ENCODE peak calls at places on chromosomes 12 and 14, in ten cellular contexts. D is CD4-positive, CD25-positive, alpha-beta regulatory T cell; H is lower leg skin; O is lower lobe of right lung; L is IMR-90; X is fibroblast of lung; B is GM18507; F is amniotic stem cell; V is hepatocyte; I is naive B cell. W is an unnamed sample.

GRCh38 chr14:73612339-73613045 is at the start of gene ACOT6:
- DNase-seq in L (peak; percentile 64), V (peak; percentile 80), X (peak; percentile 71), B (peak; percentile 42), F (peak; percentile 22), I (peak; percentile 42), H (peak; percentile 91), D (peak; percentile 78), O (peak; percentile 83), W (peak; percentile 34)

GRCh38 chr12:103455020-103455763 is 40.6 kb downstream of the C12orf42 start:
- DNase-seq in I (peak; percentile 83), H (no peak), D (peak; percentile 69), L (no peak), V (no peak), O (no peak), B (no peak), X (no peak), F (no peak), W (no peak)

GRCh38 chr14:104215706-104216334 is 77.4 kb downstream of the KIF26A start:
- DNase-seq in D (no peak), X (no peak), H (no peak), L (no peak), F (no peak), B (no peak), V (no peak), O (peak; percentile 36), I (no peak), W (no peak)

GRCh38 chr14:98555440-98555839 is 716.6 kb downstream of the BCL11B start:
- DNase-seq in O (no peak), D (no peak), F (no peak), H (no peak), L (no peak), I (no peak), B (no peak), V (no peak), X (no peak), W (no peak)

GRCh38 chr14:103880334-103880985 is 33.1 kb upstream of the PPP1R13B start:
- DNase-seq in H (peak; percentile 96), F (no peak), I (no peak), O (peak; percentile 90), L (peak; percentile 51), B (no peak), D (no peak), V (peak; percentile 60), X (peak; percentile 85), W (peak; percentile 82)

GRCh38 chr14:46902837-46903236 is 251.3 kb upstream of the RPL10L start:
- DNase-seq in B (no peak), V (no peak), F (no peak), H (no peak), L (no peak), O (no peak), X (no peak), I (no peak), D (no peak), W (no peak)

GRCh38 chr12:128790221-128790620 is 33.5 kb downstream of the SLC15A4 start:
- DNase-seq in B (no peak), O (no peak), L (no peak), H (no peak), I (no peak), V (no peak), X (no peak), D (no peak), F (no peak), W (no peak)

GRCh38 chr12:52539024-52539820 is 13.7 kb downstream of the KRT71 start:
- DNase-seq in O (no peak), H (no peak), D (no peak), I (no peak), V (peak; percentile 83), L (peak; percentile 20), F (peak; percentile 41), B (no peak), X (peak; percentile 56), W (no peak)

GRCh38 chr12:77924703-77925102 is 94.0 kb downstream of the NAV3 start:
- DNase-seq in F (peak; percentile 77), I (no peak), B (no peak), H (no peak), O (no peak), L (peak; percentile 52), D (no peak), V (peak; percentile 15), X (peak; percentile 28), W (no peak)

GRCh38 chr12:64737539-64737938 is 21.7 kb downstream of the GNS start:
- DNase-seq in L (no peak), H (no peak), O (no peak), I (no peak), V (no peak), X (no peak), F (no peak), D (peak; percentile 49), B (no peak), W (no peak)

GRCh38 chr12:104467346-104467837 is 10.6 kb downstream of the CHST11 start:
- DNase-seq in F (no peak), O (no peak), B (no peak), H (no peak), V (no peak), D (peak; percentile 78), I (no peak), X (no peak), L (no peak), W (no peak)

GRCh38 chr14:93395227-93395626 is 35.5 kb upstream of the UNC79 start:
- DNase-seq in H (no peak), O (no peak), I (no peak), F (no peak), X (no peak), B (no peak), D (no peak), L (no peak), V (no peak), W (no peak)

GRCh38 chr12:112664569-112664968 is 127.0 kb upstream of the RPH3A start:
- DNase-seq in I (no peak), H (no peak), V (peak; percentile 40), O (no peak), B (no peak), X (no peak), D (no peak), L (no peak), F (no peak), W (no peak)

GRCh38 chr12:544941-545635 is 85.3 kb downstream of the B4GALNT3 start:
- DNase-seq in B (no peak), F (no peak), L (no peak), H (no peak), D (no peak), V (no peak), I (no peak), X (no peak), O (no peak), W (no peak)

GRCh38 chr12:95202691-95203476 is 14.4 kb downstream of the FGD6 start:
- DNase-seq in B (no peak), H (no peak), F (no peak), L (no peak), V (no peak), X (no peak), I (no peak), O (no peak), D (no peak), W (no peak)

GRCh38 chr12:89236748-89237428 is 115.4 kb downstream of the DUSP6 start:
- DNase-seq in B (no peak), D (no peak), V (no peak), O (no peak), L (peak; percentile 82), I (no peak), F (no peak), X (no peak), H (no peak), W (no peak)

GRCh38 chr12:108815875-108816594 is 41.3 kb downstream of the SSH1 start:
- DNase-seq in H (no peak), O (no peak), V (no peak), I (no peak), F (no peak), B (no peak), D (no peak), L (peak; percentile 54), X (peak; percentile 55), W (no peak)

GRCh38 chr14:89429206-89430091 is 12.4 kb upstream of the FOXN3 start:
- DNase-seq in F (no peak), X (peak; percentile 21), V (peak; percentile 24), B (no peak), H (no peak), O (no peak), I (no peak), L (peak; percentile 19), D (peak; percentile 59), W (no peak)

GRCh38 chr12:47843226-47843980 is 23.7 kb upstream of the HDAC7 start:
- DNase-seq in O (no peak), L (no peak), I (no peak), D (no peak), F (no peak), H (no peak), X (no peak), B (no peak), V (no peak), W (no peak)

GRCh38 chr14:74213907-74214803 is 25.1 kb upstream of the VSX2 start:
- DNase-seq in L (no peak), H (no peak), B (no peak), D (no peak), X (no peak), O (no peak), I (no peak), F (no peak), V (no peak), W (no peak)

W was measured in tibial nerve.